ENCODE peak calls at places on chromosomes 5 and 9, in eight cellular contexts. One of them, this sample, is unnamed.

GRCh38 chr5:62017092-62017491 is 288.9 kb upstream of the KIF2A start:
- DNase-seq in effector memory CD4-positive, alpha-beta T cell: no peak
- DNase-seq in endothelial cell: no peak
- DNase-seq in fibroblast of pulmonary artery: no peak
- DNase-seq in brain microvascular endothelial cell: no peak
- DNase-seq in stimulated activated CD8-positive, alpha-beta memory T cell treated with anti-CD3 and anti-CD28 coated beads, Interleukin-15, amount 100 ng/mL, for 1 hour: no peak
- DNase-seq in NCI-H2081: no peak
- DNase-seq in ecto neural progenitor cell: no peak
- DNase-seq in this sample: no peak

GRCh38 chr5:68232272-68232671 is 16.7 kb downstream of the PIK3R1 start:
- DNase-seq in ecto neural progenitor cell: no peak
- DNase-seq in fibroblast of pulmonary artery: no peak
- DNase-seq in NCI-H2081: no peak
- DNase-seq in brain microvascular endothelial cell: no peak
- DNase-seq in effector memory CD4-positive, alpha-beta T cell: no peak
- DNase-seq in stimulated activated CD8-positive, alpha-beta memory T cell treated with anti-CD3 and anti-CD28 coated beads, Interleukin-15, amount 100 ng/mL, for 1 hour: no peak
- DNase-seq in endothelial cell: no peak
- DNase-seq in this sample: no peak

GRCh38 chr9:77926314-77926959 is 105.2 kb downstream of the GNAQ start:
- DNase-seq in brain microvascular endothelial cell: peak
- DNase-seq in stimulated activated CD8-positive, alpha-beta memory T cell treated with anti-CD3 and anti-CD28 coated beads, Interleukin-15, amount 100 ng/mL, for 1 hour: no peak
- DNase-seq in endothelial cell: no peak
- DNase-seq in NCI-H2081: no peak
- DNase-seq in effector memory CD4-positive, alpha-beta T cell: no peak
- DNase-seq in ecto neural progenitor cell: no peak
- DNase-seq in fibroblast of pulmonary artery: peak
- DNase-seq in this sample: no peak

GRCh38 chr5:98541641-98542040 is 231.8 kb upstream of the RGMB start:
- DNase-seq in stimulated activated CD8-positive, alpha-beta memory T cell treated with anti-CD3 and anti-CD28 coated beads, Interleukin-15, amount 100 ng/mL, for 1 hour: no peak
- DNase-seq in effector memory CD4-positive, alpha-beta T cell: no peak
- DNase-seq in endothelial cell: no peak
- DNase-seq in fibroblast of pulmonary artery: no peak
- DNase-seq in NCI-H2081: no peak
- DNase-seq in ecto neural progenitor cell: no peak
- DNase-seq in brain microvascular endothelial cell: no peak
- DNase-seq in this sample: no peak

GRCh38 chr9:111870774-111871542 is 25.7 kb upstream of the UGCG start:
- DNase-seq in stimulated activated CD8-positive, alpha-beta memory T cell treated with anti-CD3 and anti-CD28 coated beads, Interleukin-15, amount 100 ng/mL, for 1 hour: no peak
- DNase-seq in ecto neural progenitor cell: no peak
- DNase-seq in effector memory CD4-positive, alpha-beta T cell: no peak
- DNase-seq in brain microvascular endothelial cell: no peak
- DNase-seq in fibroblast of pulmonary artery: no peak
- DNase-seq in endothelial cell: no peak
- DNase-seq in NCI-H2081: no peak
- DNase-seq in this sample: no peak

GRCh38 chr9:124855944-124856773 is 2.9 kb downstream of the WDR38 start:
- DNase-seq in effector memory CD4-positive, alpha-beta T cell: no peak
- DNase-seq in stimulated activated CD8-positive, alpha-beta memory T cell treated with anti-CD3 and anti-CD28 coated beads, Interleukin-15, amount 100 ng/mL, for 1 hour: no peak
- DNase-seq in endothelial cell: peak
- DNase-seq in ecto neural progenitor cell: peak
- DNase-seq in fibroblast of pulmonary artery: no peak
- DNase-seq in brain microvascular endothelial cell: no peak
- DNase-seq in NCI-H2081: no peak
- DNase-seq in this sample: no peak

GRCh38 chr5:135426102-135427082 is 20.8 kb downstream of the DCANP1 start:
- DNase-seq in stimulated activated CD8-positive, alpha-beta memory T cell treated with anti-CD3 and anti-CD28 coated beads, Interleukin-15, amount 100 ng/mL, for 1 hour: no peak
- DNase-seq in NCI-H2081: peak
- DNase-seq in ecto neural progenitor cell: no peak
- DNase-seq in endothelial cell: peak
- DNase-seq in fibroblast of pulmonary artery: peak
- DNase-seq in brain microvascular endothelial cell: peak
- DNase-seq in effector memory CD4-positive, alpha-beta T cell: no peak
- DNase-seq in this sample: no peak

GRCh38 chr9:76553680-76554079 is 94.7 kb downstream of the GCNT1 start:
- DNase-seq in effector memory CD4-positive, alpha-beta T cell: no peak
- DNase-seq in stimulated activated CD8-positive, alpha-beta memory T cell treated with anti-CD3 and anti-CD28 coated beads, Interleukin-15, amount 100 ng/mL, for 1 hour: no peak
- DNase-seq in brain microvascular endothelial cell: no peak
- DNase-seq in ecto neural progenitor cell: no peak
- DNase-seq in fibroblast of pulmonary artery: no peak
- DNase-seq in endothelial cell: no peak
- DNase-seq in NCI-H2081: no peak
- DNase-seq in this sample: no peak

GRCh38 chr5:74667396-74667795 is 17.6 kb upstream of the HEXB start:
- DNase-seq in endothelial cell: no peak
- DNase-seq in brain microvascular endothelial cell: peak
- DNase-seq in stimulated activated CD8-positive, alpha-beta memory T cell treated with anti-CD3 and anti-CD28 coated beads, Interleukin-15, amount 100 ng/mL, for 1 hour: no peak
- DNase-seq in fibroblast of pulmonary artery: no peak
- DNase-seq in effector memory CD4-positive, alpha-beta T cell: no peak
- DNase-seq in NCI-H2081: no peak
- DNase-seq in ecto neural progenitor cell: no peak
- DNase-seq in this sample: no peak

GRCh38 chr5:68464424-68464823 is 248.9 kb downstream of the PIK3R1 start:
- DNase-seq in brain microvascular endothelial cell: peak
- DNase-seq in endothelial cell: no peak
- DNase-seq in NCI-H2081: no peak
- DNase-seq in stimulated activated CD8-positive, alpha-beta memory T cell treated with anti-CD3 and anti-CD28 coated beads, Interleukin-15, amount 100 ng/mL, for 1 hour: no peak
- DNase-seq in fibroblast of pulmonary artery: peak
- DNase-seq in ecto neural progenitor cell: no peak
- DNase-seq in effector memory CD4-positive, alpha-beta T cell: peak
- DNase-seq in this sample: no peak

GRCh38 chr9:8259028-8259427 is 459.4 kb upstream of the DMAC1 start:
- DNase-seq in ecto neural progenitor cell: no peak
- DNase-seq in NCI-H2081: no peak
- DNase-seq in effector memory CD4-positive, alpha-beta T cell: no peak
- DNase-seq in stimulated activated CD8-positive, alpha-beta memory T cell treated with anti-CD3 and anti-CD28 coated beads, Interleukin-15, amount 100 ng/mL, for 1 hour: no peak
- DNase-seq in endothelial cell: no peak
- DNase-seq in brain microvascular endothelial cell: no peak
- DNase-seq in fibroblast of pulmonary artery: no peak
- DNase-seq in this sample: no peak

GRCh38 chr5:42677156-42677842 is 79.3 kb upstream of the CCDC152 start:
- DNase-seq in endothelial cell: no peak
- DNase-seq in brain microvascular endothelial cell: no peak
- DNase-seq in fibroblast of pulmonary artery: no peak
- DNase-seq in ecto neural progenitor cell: no peak
- DNase-seq in stimulated activated CD8-positive, alpha-beta memory T cell treated with anti-CD3 and anti-CD28 coated beads, Interleukin-15, amount 100 ng/mL, for 1 hour: no peak
- DNase-seq in NCI-H2081: no peak
- DNase-seq in effector memory CD4-positive, alpha-beta T cell: no peak
- DNase-seq in this sample: no peak

This sample was measured in SJSA1.